ENCODE peak calls at places on chromosome X, in eight cellular contexts. P is AG04449, H is H9, F is bronchial epithelial cell, N is AG04450, K is PC-9, O is IMR-90, X is Calu3. D is an unnamed sample.

GRCh38 chrX:10387011-10387410 is 230.2 kb downstream of the CLCN4 start:
- DNase-seq in N (no peak), X (no peak), K (no peak), F (peak; percentile 71), H (no peak), P (no peak), O (peak; percentile 41), D (no peak)

GRCh38 chrX:1072637-1073377 is 139.6 kb downstream of the CRLF2 start:
- DNase-seq in H (peak; percentile 49), N (no peak), F (no peak), X (no peak), O (no peak), K (no peak), P (no peak), D (no peak)

GRCh38 chrX:7889680-7890079 is 37.5 kb downstream of the PNPLA4 start:
- DNase-seq in H (no peak), F (peak; percentile 42), O (peak; percentile 24), P (no peak), N (no peak), X (no peak), K (no peak), D (no peak)

GRCh38 chrX:118536687-118537461 is 41.3 kb downstream of the DOCK11 start:
- DNase-seq in H (no peak), O (peak; percentile 33), F (no peak), X (peak; percentile 13), N (no peak), K (peak; percentile 8), P (no peak), D (no peak)

GRCh38 chrX:69556094-69557011 is 52.2 kb downstream of the NALF2 start:
- DNase-seq in H (peak; percentile 88), O (no peak), N (no peak), X (peak; percentile 43), P (no peak), K (no peak), F (peak; percentile 79), D (no peak)

GRCh38 chrX:129823115-129823514 is 20.6 kb downstream of the ZDHHC9 start:
- DNase-seq in N (no peak), K (peak; percentile 18), F (peak; percentile 18), H (no peak), O (peak; percentile 15), P (no peak), X (peak; percentile 45), D (no peak)

GRCh38 chrX:118652717-118653116 is 74.7 kb upstream of the IL13RA1 start:
- DNase-seq in X (peak; percentile 5), K (peak; percentile 21), F (peak; percentile 48), H (no peak), P (no peak), O (peak; percentile 58), N (no peak), D (no peak)

GRCh38 chrX:70508296-70508911 is 63.8 kb downstream of the DLG3 start:
- DNase-seq in F (peak; percentile 54), O (peak; percentile 8), H (peak; percentile 33), K (no peak), X (peak; percentile 17), N (no peak), P (no peak), D (no peak)

GRCh38 chrX:56281789-56282188 is 49.6 kb downstream of the KLF8 start:
- DNase-seq in F (peak; percentile 15), O (peak; percentile 16), X (peak; percentile 11), N (no peak), P (no peak), K (peak; percentile 4), H (no peak), D (no peak)

GRCh38 chrX:17634542-17635207 is 102.6 kb upstream of the SCML1 start:
- DNase-seq in X (no peak), F (no peak), K (no peak), P (no peak), N (no peak), O (no peak), H (no peak), D (no peak)

GRCh38 chrX:101359966-101360365 is 11.4 kb upstream of the TIMM8A start:
- DNase-seq in O (peak; percentile 52), P (no peak), H (no peak), F (peak; percentile 32), X (no peak), N (no peak), K (no peak), D (no peak)

GRCh38 chrX:107014927-107015326 is 14.9 kb upstream of the MORC4 start:
- DNase-seq in X (no peak), P (peak; percentile 7), K (no peak), F (no peak), O (no peak), N (no peak), H (no peak), D (no peak)

GRCh38 chrX:38561951-38562719 is 793 bp downstream of the TSPAN7 start:
- DNase-seq in H (peak; percentile 44), N (no peak), K (no peak), X (no peak), F (no peak), P (no peak), O (no peak), D (no peak)

GRCh38 chrX:1528186-1528883 is 8.7 kb downstream of the P2RY8 start:
- DNase-seq in P (no peak), X (no peak), O (no peak), H (no peak), K (no peak), N (no peak), F (no peak), D (no peak)

GRCh38 chrX:153634832-153635231 is 12.2 kb upstream of the DUSP9 start:
- DNase-seq in P (no peak), X (no peak), H (peak; percentile 18), K (no peak), F (no peak), O (no peak), N (no peak), D (no peak)

GRCh38 chrX:45445745-45446412 is 245.2 kb upstream of the DIPK2B start:
- DNase-seq in H (no peak), K (no peak), F (peak; percentile 88), P (no peak), X (no peak), O (peak; percentile 76), N (no peak), D (no peak)

GRCh38 chrX:106588801-106589200 is 23.0 kb upstream of the RADX start:
- DNase-seq in O (no peak), H (no peak), F (peak; percentile 31), X (no peak), N (no peak), P (no peak), K (no peak), D (no peak)

GRCh38 chrX:9902651-9903050 is 64.5 kb upstream of the CLDN34 start:
- DNase-seq in X (no peak), O (peak; percentile 34), N (no peak), P (no peak), F (peak; percentile 40), H (no peak), K (peak; percentile 19), D (no peak)

GRCh38 chrX:119121341-119121740 is 6.3 kb downstream of the KIAA1210 start:
- DNase-seq in F (peak; percentile 18), N (no peak), K (no peak), H (no peak), O (peak; percentile 31), P (no peak), X (no peak), D (no peak)

GRCh38 chrX:104255465-104255864 is 732 bp upstream of the ESX1 start:
- DNase-seq in P (no peak), F (no peak), O (no peak), H (no peak), K (no peak), X (no peak), N (no peak), D (no peak)

GRCh38 chrX:109537324-109537665 is 651 bp downstream of the NXT2 start:
- DNase-seq in N (peak; percentile 15), O (peak; percentile 77), X (peak; percentile 59), F (peak; percentile 90), H (no peak), P (no peak), K (peak; percentile 64), D (no peak)

DNA sequence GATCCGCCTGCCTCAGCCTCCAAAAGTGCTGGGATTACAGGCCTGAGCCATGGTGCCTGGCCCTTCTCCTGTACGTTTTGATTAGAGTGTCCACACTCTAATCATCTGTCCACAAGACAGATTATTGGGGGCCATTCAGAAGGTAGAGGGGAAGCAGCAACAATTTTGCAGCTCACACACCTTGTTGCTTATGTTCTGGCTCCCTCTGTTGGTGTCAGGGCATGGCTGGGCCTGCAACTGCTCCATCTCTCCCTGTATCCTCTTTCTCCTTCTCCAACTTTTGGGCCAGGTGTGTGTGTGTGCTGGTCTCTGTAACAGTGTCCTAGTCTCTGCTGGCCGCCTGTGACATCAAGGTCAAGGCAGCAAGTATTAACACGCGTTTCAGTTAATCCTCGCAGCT is 125.5 kb upstream of the MBNL3 start:
- DNase-seq in H (peak; percentile 35), P (no peak), O (no peak), F (peak; percentile 1), K (peak; percentile 12), N (no peak), X (peak; percentile 30), D (no peak)
- TF ChIP-seq CTCF in H (peak; percentile 70), P (peak; percentile 50), O (peak; percentile 28), F (peak; percentile 64), K (peak; percentile 63), N (peak; percentile 34), X (no peak), D (no peak)

GRCh38 chrX:155966876-155967275 is 30.6 kb upstream of the IL9R start:
- DNase-seq in O (no peak), F (peak; percentile 8), X (peak; percentile 42), H (peak; percentile 68), K (peak; percentile 18), P (no peak), N (no peak), D (no peak)
- TF ChIP-seq CTCF in O (peak; percentile 22), F (no peak), X (peak; percentile 40), H (peak; percentile 77), K (peak; percentile 52), P (no peak), N (peak; percentile 17), D (no peak)

DNA sequence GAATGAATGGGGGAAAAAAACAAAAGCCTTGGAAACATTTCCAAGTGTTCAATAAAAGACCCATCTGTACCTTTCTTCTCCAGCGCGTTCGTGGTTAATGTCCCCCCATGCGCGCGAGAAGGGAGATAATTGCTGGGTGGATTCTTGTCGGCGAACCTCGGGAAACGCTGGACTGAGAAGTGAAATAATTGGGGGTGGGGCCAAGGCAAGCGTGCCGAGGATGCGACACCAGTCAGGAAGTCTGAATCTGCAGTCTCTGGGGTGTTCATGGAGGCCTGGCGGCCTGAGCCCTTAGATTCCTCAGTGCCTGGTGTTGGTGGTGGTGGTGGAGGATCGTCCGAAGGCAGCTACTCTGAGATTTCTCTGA is 5.3 kb upstream of the ARX start:
- DNase-seq in P (no peak), K (no peak), O (no peak), N (no peak), X (no peak), H (no peak), F (no peak), D (no peak)
- TF ChIP-seq CTCF in P (no peak), K (no peak), O (no peak), N (no peak), X (peak; percentile 5), H (no peak), F (no peak), D (no peak)

DNA sequence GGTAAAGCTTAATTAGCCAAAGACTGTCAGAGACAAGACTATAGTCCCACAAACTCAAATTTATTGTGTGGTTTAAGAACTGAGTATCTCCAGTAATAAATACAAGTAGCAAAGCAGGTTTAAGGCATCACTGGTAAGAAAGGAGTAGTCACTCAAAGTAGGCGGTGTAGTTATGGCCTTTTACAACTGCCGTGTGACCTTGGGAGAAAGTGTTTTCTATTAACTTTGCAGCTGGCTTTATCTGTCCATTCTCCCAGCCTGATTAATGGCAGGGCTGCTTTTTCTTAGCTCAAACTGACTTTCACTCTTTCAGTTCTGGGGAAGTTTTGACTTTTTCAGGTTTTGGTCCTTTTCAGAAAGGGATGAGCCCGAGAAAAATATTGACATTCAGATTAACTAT is 7.4 kb upstream of the PAK3 start:
- DNase-seq in N (no peak), X (no peak), P (no peak), O (no peak), H (no peak), K (no peak), F (no peak), D (no peak)
- TF ChIP-seq CTCF in N (no peak), X (no peak), P (no peak), O (no peak), H (no peak), K (no peak), F (no peak), D (no peak)

D was measured in omental fat pad.